ENCODE peak calls at places on chromosomes 11 and 22, in ten cellular contexts. W is nephron progenitor cell, A is lower leg skin, H is WTC11, Y is colonic mucosa, N is fibroblast of lung, B is uterus, U is Calu3, F is NB4, I is body of pancreas. G is an unnamed sample.

GRCh38 chr22:26143801-26144325 is 25.4 kb upstream of the SEZ6L start:
- DNase-seq in U (no peak), W (no peak), H (no peak), I (no peak), A (no peak), Y (no peak), F (no peak), N (no peak), B (no peak), G (no peak)

GRCh38 chr11:64858467-64859401 is 14.3 kb upstream of the CDC42BPG start:
- DNase-seq in B (no peak), N (no peak), W (no peak), H (no peak), U (no peak), A (no peak), I (no peak), Y (no peak), F (peak; percentile 70), G (no peak)

GRCh38 chr11:94183886-94184264 is 55.2 kb downstream of the PANX1 start:
- DNase-seq in Y (peak; percentile 75), U (peak; percentile 69), W (peak; percentile 82), H (peak; percentile 88), F (peak; percentile 73), A (no peak), I (peak; percentile 80), N (peak; percentile 54), B (peak; percentile 39), G (peak; percentile 37)

GRCh38 chr11:40037005-40037404 is 1422.4 kb downstream of the LRRC4C start:
- DNase-seq in H (no peak), I (no peak), A (no peak), F (no peak), B (no peak), W (no peak), Y (no peak), N (peak; percentile 23), U (no peak), G (no peak)

GRCh38 chr11:95835768-95836488 is 45.6 kb downstream of the CEP57 start:
- DNase-seq in I (peak; percentile 69), U (peak; percentile 62), Y (peak; percentile 72), N (peak; percentile 93), H (peak; percentile 65), W (peak; percentile 62), B (peak; percentile 44), A (peak; percentile 51), F (peak; percentile 75), G (no peak)

GRCh38 chr22:21447694-21448402 is 19.3 kb upstream of the TMEM191C start:
- DNase-seq in F (peak; percentile 45), N (no peak), U (no peak), A (peak; percentile 10), I (peak; percentile 83), W (no peak), H (peak; percentile 57), B (no peak), Y (no peak), G (no peak)

GRCh38 chr11:125272092-125272491 is 107.5 kb downstream of the PKNOX2 start:
- DNase-seq in Y (no peak), F (no peak), A (no peak), N (peak; percentile 73), I (no peak), W (no peak), H (no peak), U (no peak), B (no peak), G (no peak)

GRCh38 chr22:50314455-50315288 is 7.2 kb upstream of the PLXNB2 start:
- DNase-seq in W (peak; percentile 59), B (no peak), F (peak; percentile 80), Y (peak; percentile 86), A (no peak), I (no peak), N (no peak), H (no peak), U (no peak), G (no peak)

GRCh38 chr11:93169950-93170561 is 27.7 kb downstream of the SLC36A4 start:
- DNase-seq in B (no peak), A (no peak), F (peak; percentile 17), I (no peak), Y (no peak), N (peak; percentile 26), W (no peak), H (no peak), U (no peak), G (no peak)

GRCh38 chr22:40714514-40714966 is 35.3 kb downstream of the MCHR1 start:
- DNase-seq in U (peak; percentile 39), A (no peak), I (no peak), F (no peak), Y (no peak), W (peak; percentile 33), H (peak; percentile 59), N (peak; percentile 90), B (no peak), G (no peak)

GRCh38 chr11:109940816-109941215 is 152.4 kb upstream of the ZC3H12C start:
- DNase-seq in N (peak; percentile 89), I (no peak), H (no peak), W (no peak), B (no peak), U (peak; percentile 3), F (no peak), Y (no peak), A (no peak), G (no peak)

GRCh38 chr11:84247931-84248330 is 961.8 kb upstream of the CCDC90B start:
- DNase-seq in H (no peak), I (no peak), N (peak; percentile 43), U (no peak), B (no peak), A (no peak), F (no peak), Y (no peak), W (no peak), G (no peak)

GRCh38 chr22:38075961-38076360 is 8.0 kb downstream of the SLC16A8 start:
- DNase-seq in N (no peak), H (no peak), I (no peak), W (no peak), A (no peak), F (no peak), Y (no peak), B (no peak), U (no peak), G (no peak)

GRCh38 chr11:63639195-63639832 is 25.1 kb upstream of the PLAAT3 start:
- DNase-seq in W (no peak), F (peak; percentile 29), N (peak; percentile 15), A (no peak), H (no peak), B (no peak), U (no peak), I (no peak), Y (no peak), G (no peak)

GRCh38 chr11:13486926-13487660 is 8.7 kb downstream of the PTH start:
- DNase-seq in B (peak; percentile 23), F (peak; percentile 10), Y (peak; percentile 74), A (no peak), H (peak; percentile 88), U (peak; percentile 84), W (peak; percentile 39), I (peak; percentile 63), N (no peak), G (no peak)

GRCh38 chr11:66068923-66069714 is 953 bp upstream of the PACS1 start:
- DNase-seq in W (no peak), N (peak; percentile 64), I (peak; percentile 77), H (peak; percentile 49), A (peak; percentile 44), U (peak; percentile 32), Y (peak; percentile 59), B (no peak), F (peak; percentile 61), G (no peak)

GRCh38 chr11:75445315-75445953 is 12.4 kb upstream of the KLHL35 start:
- DNase-seq in N (peak; percentile 28), W (peak; percentile 91), F (peak; percentile 68), Y (peak; percentile 76), A (peak; percentile 63), B (peak; percentile 77), I (peak; percentile 71), H (peak; percentile 88), U (peak; percentile 80), G (peak; percentile 93)

GRCh38 chr11:390175-390574 is 3.8 kb upstream of the PKP3 start:
- DNase-seq in W (no peak), H (peak; percentile 80), F (no peak), I (no peak), A (no peak), U (no peak), B (no peak), Y (peak; percentile 46), N (no peak), G (no peak)
- TF ChIP-seq CTCF in W (no peak), H (peak; percentile 27), F (no peak), I (no peak), A (no peak), U (peak; percentile 25), B (no peak), Y (peak; percentile 11), N (no peak), G (no peak)

DNA sequence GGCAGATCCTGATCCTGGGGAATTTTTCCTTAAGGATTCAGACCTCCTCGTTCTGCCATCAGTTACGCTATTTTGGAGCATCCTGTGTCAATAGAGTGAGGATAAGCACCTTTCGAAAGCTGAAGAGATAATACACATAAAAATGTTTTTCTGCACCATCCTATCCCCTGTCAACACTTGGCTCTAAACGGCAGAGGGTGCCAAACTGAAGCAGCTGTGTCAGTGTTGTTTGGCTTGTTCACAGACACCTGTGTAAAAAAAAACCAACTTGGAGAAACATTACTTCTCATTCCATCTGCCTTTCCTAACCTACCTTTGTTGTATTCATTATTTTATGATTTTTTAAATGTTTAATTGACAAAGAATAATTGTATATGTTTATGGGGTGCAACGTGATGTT is 417.0 kb upstream of the DDI1 start:
- DNase-seq in I (peak; percentile 13), Y (no peak), W (no peak), N (no peak), A (no peak), F (no peak), H (no peak), B (no peak), U (peak; percentile 13), G (no peak)
- TF ChIP-seq CTCF in I (no peak), Y (no peak), W (peak; percentile 18), N (no peak), A (no peak), F (no peak), H (no peak), B (no peak), U (no peak), G (no peak)

GRCh38 chr11:60607483-60607882 is 91.9 kb upstream of the MS4A8 start:
- DNase-seq in B (no peak), H (no peak), U (no peak), Y (no peak), F (no peak), N (no peak), A (no peak), W (no peak), I (no peak), G (no peak)
- TF ChIP-seq CTCF in B (no peak), H (no peak), U (no peak), Y (no peak), F (no peak), N (no peak), A (no peak), W (peak; percentile 31), I (no peak), G (no peak)

DNA sequence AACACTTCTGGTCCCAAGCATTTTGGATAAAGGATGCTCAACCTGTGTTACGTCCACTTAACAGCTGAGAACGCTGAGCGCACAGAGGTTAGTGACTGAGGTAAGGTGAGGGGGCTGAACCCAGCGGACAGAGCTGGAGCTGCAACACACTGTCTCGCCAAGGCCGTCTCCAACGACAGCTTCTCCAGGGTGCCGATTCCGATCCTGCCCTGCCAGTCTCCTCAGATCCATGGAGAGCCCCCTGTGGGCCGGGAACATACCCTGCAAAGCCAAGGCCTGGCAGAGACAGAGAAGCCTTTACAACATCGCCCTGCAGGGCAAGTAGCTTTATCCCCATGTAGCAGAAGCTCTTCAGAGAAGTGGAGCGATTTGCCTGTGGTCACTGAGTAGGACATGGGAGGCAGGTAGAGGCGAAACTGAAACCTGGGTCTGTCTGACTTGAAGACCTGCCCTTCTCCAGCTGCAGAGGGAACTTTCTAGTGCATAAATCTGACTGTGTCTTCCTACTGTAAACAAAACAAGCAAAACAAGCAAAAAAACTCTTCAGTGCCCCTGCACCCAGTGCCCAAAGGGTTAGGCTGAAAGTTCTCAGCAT is 72.8 kb downstream of the SCUBE1 start:
- DNase-seq in U (peak; percentile 19), B (no peak), Y (no peak), H (peak; percentile 76), I (no peak), F (no peak), W (no peak), A (no peak), N (no peak), G (no peak)
- TF ChIP-seq CTCF in U (peak; percentile 37), B (no peak), Y (no peak), H (no peak), I (no peak), F (peak; percentile 16), W (peak; percentile 13), A (no peak), N (no peak), G (no peak)

G was measured in omental fat pad.